ENCODE peak calls at places on chromosome 18, in six cellular contexts. One of them, this sample, is unnamed.

GRCh38 chr18:12085786-12086185 is 7.9 kb upstream of the ANKRD62 start:
- DNase-seq in Calu3: no peak
- DNase-seq in NCI-H2081 treated with DMSO at 0.1 percent for 48 hours: no peak
- DNase-seq in lung: no peak
- DNase-seq in cardiac septum: no peak
- DNase-seq in C1 segment of cervical spinal cord: no peak
- DNase-seq in this sample: no peak

GRCh38 chr18:62368100-62368499 is 43.0 kb downstream of the TNFRSF11A start:
- DNase-seq in Calu3: no peak
- DNase-seq in NCI-H2081 treated with DMSO at 0.1 percent for 48 hours: no peak
- DNase-seq in lung: no peak
- DNase-seq in cardiac septum: no peak
- DNase-seq in C1 segment of cervical spinal cord: no peak
- DNase-seq in this sample: no peak

GRCh38 chr18:62715439-62715792 is at the start of gene PHLPP1:
- DNase-seq in Calu3: no peak
- DNase-seq in NCI-H2081 treated with DMSO at 0.1 percent for 48 hours: no peak
- DNase-seq in lung: no peak
- DNase-seq in cardiac septum: no peak
- DNase-seq in C1 segment of cervical spinal cord: no peak
- DNase-seq in this sample: no peak

GRCh38 chr18:79940126-79940813 is 11.2 kb downstream of the SLC66A2 start:
- DNase-seq in Calu3: no peak
- DNase-seq in NCI-H2081 treated with DMSO at 0.1 percent for 48 hours: no peak
- DNase-seq in lung: no peak
- DNase-seq in cardiac septum: peak; percentile 69
- DNase-seq in C1 segment of cervical spinal cord: no peak
- DNase-seq in this sample: no peak

GRCh38 chr18:53603281-53603680 is 621.2 kb downstream of the MBD2 start:
- DNase-seq in Calu3: no peak
- DNase-seq in NCI-H2081 treated with DMSO at 0.1 percent for 48 hours: no peak
- DNase-seq in lung: no peak
- DNase-seq in cardiac septum: no peak
- DNase-seq in C1 segment of cervical spinal cord: no peak
- DNase-seq in this sample: no peak

GRCh38 chr18:73824684-73825083 is 322.9 kb downstream of the FBXO15 start:
- DNase-seq in Calu3: no peak
- DNase-seq in NCI-H2081 treated with DMSO at 0.1 percent for 48 hours: no peak
- DNase-seq in lung: no peak
- DNase-seq in cardiac septum: no peak
- DNase-seq in C1 segment of cervical spinal cord: no peak
- DNase-seq in this sample: no peak

GRCh38 chr18:22670914-22671313 is 253.2 kb upstream of the CTAGE1 start:
- DNase-seq in Calu3: no peak
- DNase-seq in NCI-H2081 treated with DMSO at 0.1 percent for 48 hours: no peak
- DNase-seq in lung: no peak
- DNase-seq in cardiac septum: no peak
- DNase-seq in C1 segment of cervical spinal cord: no peak
- DNase-seq in this sample: no peak

GRCh38 chr18:74450626-74451025 is 6.5 kb downstream of the DIPK1C start:
- DNase-seq in Calu3: no peak
- DNase-seq in NCI-H2081 treated with DMSO at 0.1 percent for 48 hours: no peak
- DNase-seq in lung: no peak
- DNase-seq in cardiac septum: no peak
- DNase-seq in C1 segment of cervical spinal cord: no peak
- DNase-seq in this sample: no peak

GRCh38 chr18:47531759-47532158 is 280.3 kb upstream of the SKOR2 start:
- DNase-seq in Calu3: no peak
- DNase-seq in NCI-H2081 treated with DMSO at 0.1 percent for 48 hours: no peak
- DNase-seq in lung: no peak
- DNase-seq in cardiac septum: no peak
- DNase-seq in C1 segment of cervical spinal cord: no peak
- DNase-seq in this sample: no peak

GRCh38 chr18:22936515-22936914 is 3.4 kb downstream of the RBBP8 start:
- DNase-seq in Calu3: no peak
- DNase-seq in NCI-H2081 treated with DMSO at 0.1 percent for 48 hours: no peak
- DNase-seq in lung: no peak
- DNase-seq in cardiac septum: no peak
- DNase-seq in C1 segment of cervical spinal cord: no peak
- DNase-seq in this sample: no peak

GRCh38 chr18:24068945-24069693 is 54.6 kb downstream of the TTC39C start:
- DNase-seq in Calu3: no peak
- DNase-seq in NCI-H2081 treated with DMSO at 0.1 percent for 48 hours: peak; percentile 75
- DNase-seq in lung: no peak
- DNase-seq in cardiac septum: no peak
- DNase-seq in C1 segment of cervical spinal cord: no peak
- DNase-seq in this sample: no peak